ENCODE peak calls at places on chromosomes 5 and 9, in eight cellular contexts. G is breast epithelium, X is endothelial cell, I is GM12878, H is OCI-LY7, D is Caco-2, F is psoas muscle, V is AG04449. W is an unnamed sample.

GRCh38 chr9:133616643-133617405 is 7.6 kb upstream of the FAM163B start:
- DNase-seq in F (no peak), I (no peak), D (no peak), G (no peak), H (no peak), V (no peak), X (no peak), W (no peak)

GRCh38 chr5:175557778-175558177 is 79.4 kb downstream of the SFXN1 start:
- DNase-seq in H (no peak), V (no peak), F (no peak), G (no peak), D (no peak), X (no peak), I (no peak), W (no peak)

GRCh38 chr9:134066923-134067851 is 639 bp downstream of the BRD3 start:
- DNase-seq in D (peak; percentile 41), I (no peak), X (peak; percentile 44), F (peak; percentile 66), G (no peak), V (no peak), H (peak; percentile 47), W (peak; percentile 67)

GRCh38 chr5:141623197-141623596 is 4.4 kb upstream of the DIAPH1 start:
- DNase-seq in V (no peak), D (no peak), I (peak; percentile 60), G (no peak), H (peak; percentile 80), F (no peak), X (no peak), W (no peak)

GRCh38 chr5:179257190-179257741 is 88.0 kb downstream of the ADAMTS2 start:
- DNase-seq in I (no peak), F (peak; percentile 59), X (no peak), D (no peak), V (no peak), H (no peak), G (no peak), W (peak; percentile 37)

GRCh38 chr9:116749176-116749575 is 62.1 kb downstream of the TRIM32 start:
- DNase-seq in I (no peak), F (no peak), G (no peak), D (no peak), H (no peak), V (no peak), X (no peak), W (no peak)

GRCh38 chr5:31235381-31235780 is 41.9 kb downstream of the CDH6 start:
- DNase-seq in I (no peak), H (peak; percentile 5), F (no peak), V (peak; percentile 5), X (no peak), G (no peak), D (no peak), W (no peak)

GRCh38 chr9:93304574-93305496 is 120.9 kb downstream of the WNK2 start:
- DNase-seq in X (peak; percentile 77), I (no peak), D (peak; percentile 61), H (peak; percentile 67), V (no peak), F (peak; percentile 87), G (peak; percentile 65), W (peak; percentile 74)

GRCh38 chr5:158634713-158635112 is 465.0 kb downstream of the EBF1 start:
- DNase-seq in G (no peak), X (no peak), F (peak; percentile 50), H (no peak), V (no peak), D (no peak), I (no peak), W (no peak)

GRCh38 chr9:116572095-116572748 is 114.9 kb upstream of the TRIM32 start:
- DNase-seq in G (peak; percentile 32), D (peak; percentile 86), F (peak; percentile 95), I (no peak), X (peak; percentile 81), H (peak; percentile 33), V (no peak), W (peak; percentile 61)

GRCh38 chr5:168239325-168239724 is 52.1 kb upstream of the WWC1 start:
- DNase-seq in I (no peak), X (no peak), D (no peak), V (no peak), F (no peak), H (no peak), G (no peak), W (no peak)
- TF ChIP-seq CTCF in I (no peak), X (no peak), D (no peak), V (no peak), F (no peak), H (no peak), G (no peak), W (no peak)

GRCh38 chr9:88186495-88187110 is 48.3 kb upstream of the SPATA31C2 start:
- DNase-seq in I (no peak), V (no peak), X (no peak), H (no peak), G (no peak), D (no peak), F (no peak), W (no peak)

GRCh38 chr9:88182501-88182900 is 44.2 kb upstream of the SPATA31C2 start:
- DNase-seq in H (no peak), D (no peak), I (no peak), X (no peak), V (no peak), F (no peak), G (no peak), W (no peak)

GRCh38 chr9:88187631-88188030 is 49.4 kb upstream of the SPATA31C2 start:
- DNase-seq in V (peak; percentile 37), G (no peak), D (no peak), H (no peak), F (no peak), I (no peak), X (no peak), W (no peak)

GRCh38 chr9:88183798-88184495 is 45.7 kb upstream of the SPATA31C2 start:
- DNase-seq in D (no peak), H (no peak), X (no peak), G (no peak), F (no peak), I (no peak), V (no peak), W (no peak)

GRCh38 chr9:88184986-88185385 is 46.7 kb upstream of the SPATA31C2 start:
- DNase-seq in G (no peak), H (no peak), I (no peak), F (no peak), D (no peak), X (no peak), V (no peak), W (no peak)
- TF ChIP-seq CTCF in G (no peak), H (no peak), I (no peak), F (no peak), D (no peak), X (no peak), V (no peak), W (no peak)

DNA sequence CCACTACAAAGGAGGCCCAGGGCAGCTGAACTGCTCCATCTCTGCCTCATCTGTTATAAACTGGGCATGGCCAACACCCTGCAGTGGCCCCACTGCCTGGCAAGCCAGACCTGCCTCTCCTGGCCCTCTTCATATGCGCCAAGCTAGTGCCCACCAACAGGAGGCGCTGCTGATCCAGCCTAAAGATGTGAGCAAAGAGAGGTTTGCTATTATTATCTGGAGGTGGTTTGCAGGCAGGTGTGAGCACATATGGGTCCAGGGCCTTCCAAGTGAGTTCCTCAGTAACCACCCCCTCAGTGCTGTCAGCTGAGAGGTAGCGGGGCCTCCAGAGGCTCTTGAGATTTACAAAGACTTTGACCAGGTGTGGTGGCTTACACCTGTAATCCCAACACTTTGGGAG is 232.2 kb downstream of the SYK start:
- DNase-seq in X (peak; percentile 54), D (no peak), I (no peak), H (peak; percentile 74), F (no peak), V (no peak), G (no peak), W (no peak)
- TF ChIP-seq CTCF in X (peak; percentile 82), D (no peak), I (peak; percentile 50), H (peak; percentile 85), F (peak; percentile 22), V (peak; percentile 19), G (no peak), W (peak; percentile 40)

DNA sequence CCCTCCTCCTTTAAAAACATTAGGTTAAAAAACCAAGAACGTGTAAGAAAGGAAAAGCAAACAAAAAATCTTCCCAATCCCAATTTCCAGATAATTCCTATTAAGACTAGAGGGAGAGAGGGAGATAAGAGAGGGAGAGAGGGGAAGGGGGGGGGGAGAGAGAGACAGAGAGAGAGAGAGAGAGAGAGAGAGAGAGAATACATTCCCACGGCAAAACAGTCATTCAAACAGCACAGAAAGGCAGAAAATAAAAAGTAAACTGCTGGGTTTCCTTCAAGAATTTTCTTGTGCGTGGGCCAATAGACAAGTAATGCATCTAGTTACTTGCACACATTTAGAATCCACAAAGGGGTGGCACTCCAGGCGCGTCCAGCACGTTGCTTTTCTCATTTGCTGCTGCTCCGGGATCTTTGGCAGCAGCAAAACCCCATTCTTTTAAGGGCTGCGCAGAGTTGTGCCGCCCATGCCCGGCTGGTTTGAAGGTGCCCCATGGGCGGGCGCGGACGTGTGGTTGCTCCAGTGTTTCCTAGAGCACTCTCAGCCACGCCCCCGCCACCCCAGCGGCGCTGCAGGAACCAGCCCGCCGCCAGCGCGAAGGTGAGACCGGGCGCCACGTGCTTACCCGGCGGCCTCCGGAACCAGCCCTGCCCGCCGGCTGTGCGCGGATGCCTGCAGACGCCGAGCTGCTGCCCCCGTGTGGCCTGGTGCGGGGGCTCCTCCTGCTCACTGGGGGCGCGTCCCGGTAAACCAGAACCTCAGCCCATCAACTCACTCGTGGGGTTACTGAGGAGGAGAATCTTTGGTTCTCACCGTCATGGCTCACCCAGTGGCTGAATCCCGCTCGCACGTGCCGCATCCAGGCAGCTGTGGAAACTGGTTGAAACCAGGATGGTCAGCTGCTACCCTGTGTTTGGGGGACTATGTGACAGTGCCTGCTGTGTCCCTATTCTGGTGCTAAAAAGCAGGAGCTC is 44.6 kb downstream of the STC2 start:
- DNase-seq in X (peak; percentile 85), G (peak; percentile 30), I (no peak), D (peak; percentile 94), V (no peak), H (peak; percentile 23), F (peak; percentile 80), W (peak; percentile 83)
- TF ChIP-seq CTCF in X (peak; percentile 75), G (no peak), I (peak; percentile 51), D (peak; percentile 91), V (peak; percentile 94), H (peak; percentile 70), F (peak; percentile 66), W (peak; percentile 67)

DNA sequence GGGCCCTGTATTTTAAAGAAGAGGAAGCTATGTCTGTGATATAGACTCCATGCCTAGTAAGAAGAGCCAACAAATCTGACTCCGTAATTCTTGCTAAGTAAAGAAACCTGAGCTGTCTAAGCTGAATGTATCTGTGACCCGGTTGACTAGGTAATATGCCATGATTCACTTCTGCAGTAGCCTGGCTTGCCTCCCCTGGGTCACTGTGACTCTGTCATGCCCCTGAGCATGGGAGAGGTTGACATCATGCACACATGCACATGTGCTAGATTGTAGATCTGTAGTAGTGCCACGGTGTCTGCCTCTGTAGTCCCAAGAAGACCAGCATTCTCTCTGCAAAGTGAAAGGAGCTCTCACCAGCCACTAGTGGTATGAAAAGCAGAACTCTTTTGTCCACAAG is 9.1 kb downstream of the SLC22A5 start:
- DNase-seq in D (no peak), V (no peak), H (no peak), I (no peak), G (peak; percentile 54), X (no peak), F (peak; percentile 81), W (no peak)
- TF ChIP-seq CTCF in D (no peak), V (no peak), H (no peak), I (no peak), G (no peak), X (no peak), F (no peak), W (no peak)

GRCh38 chr9:26975728-26976707 is 19.8 kb downstream of the IFT74 start:
- DNase-seq in G (no peak), V (no peak), D (peak; percentile 47), I (no peak), F (no peak), H (peak; percentile 20), X (no peak), W (no peak)
- TF ChIP-seq CTCF in G (no peak), V (peak; percentile 36), D (no peak), I (peak; percentile 33), F (peak; percentile 56), H (peak; percentile 56), X (no peak), W (no peak)

W was measured in mesothelial cell of epicardium.